ENCODE peak calls at places on chromosomes 1 and 21, in ten cellular contexts. One of them, this sample, is unnamed. For H3K36me3, the result is how much of the 10 kb centered on the place peaks cover.

GRCh38 chr1:33085332-33085731 is 4.4 kb downstream of the AZIN2 start:
- DNase-seq in ovary: no peak
- DNase-seq in tibial artery: no peak
- DNase-seq in HCT116: no peak
- DNase-seq in transverse colon: no peak
- DNase-seq in psoas muscle: no peak
- DNase-seq in breast epithelium: peak
- DNase-seq in kidney: no peak
- DNase-seq in GM06990: no peak
- DNase-seq in pancreas: no peak
- DNase-seq in this sample: no peak

GRCh38 chr1:109935451-109935900 is 24.8 kb downstream of the CSF1 start:
- DNase-seq in ovary: no peak
- DNase-seq in tibial artery: no peak
- DNase-seq in HCT116: no peak
- DNase-seq in transverse colon: peak
- DNase-seq in psoas muscle: no peak
- DNase-seq in breast epithelium: no peak
- DNase-seq in kidney: no peak
- DNase-seq in GM06990: no peak
- DNase-seq in pancreas: no peak
- DNase-seq in this sample: no peak

GRCh38 chr1:67726224-67726623 is 41.2 kb downstream of the GADD45A start:
- DNase-seq in ovary: no peak
- DNase-seq in tibial artery: no peak
- DNase-seq in HCT116: no peak
- DNase-seq in transverse colon: no peak
- DNase-seq in psoas muscle: no peak
- DNase-seq in breast epithelium: no peak
- DNase-seq in kidney: no peak
- DNase-seq in GM06990: no peak
- DNase-seq in pancreas: no peak
- DNase-seq in this sample: no peak

GRCh38 chr1:178682886-178683285 is 42.2 kb upstream of the RALGPS2 start:
- DNase-seq in ovary: no peak
- DNase-seq in tibial artery: no peak
- DNase-seq in HCT116: no peak
- DNase-seq in transverse colon: no peak
- DNase-seq in psoas muscle: no peak
- DNase-seq in breast epithelium: no peak
- DNase-seq in kidney: no peak
- DNase-seq in GM06990: no peak
- DNase-seq in pancreas: no peak
- DNase-seq in this sample: no peak

GRCh38 chr1:188089461-188089860 is 1260.7 kb downstream of the PLA2G4A start:
- DNase-seq in ovary: no peak
- DNase-seq in tibial artery: no peak
- DNase-seq in HCT116: no peak
- DNase-seq in transverse colon: no peak
- DNase-seq in psoas muscle: no peak
- DNase-seq in breast epithelium: no peak
- DNase-seq in kidney: no peak
- DNase-seq in GM06990: no peak
- DNase-seq in pancreas: no peak
- DNase-seq in this sample: no peak

GRCh38 chr1:219432966-219433365 is 179.9 kb downstream of the ZC3H11B start:
- DNase-seq in ovary: peak
- DNase-seq in tibial artery: no peak
- DNase-seq in HCT116: no peak
- DNase-seq in transverse colon: no peak
- DNase-seq in psoas muscle: no peak
- DNase-seq in breast epithelium: no peak
- DNase-seq in kidney: no peak
- DNase-seq in GM06990: no peak
- DNase-seq in pancreas: peak
- DNase-seq in this sample: no peak

GRCh38 chr1:236120725-236121153 is 21.6 kb upstream of the GPR137B start:
- DNase-seq in ovary: no peak
- DNase-seq in tibial artery: no peak
- DNase-seq in HCT116: no peak
- DNase-seq in transverse colon: no peak
- DNase-seq in psoas muscle: no peak
- DNase-seq in breast epithelium: no peak
- DNase-seq in kidney: no peak
- DNase-seq in GM06990: peak
- DNase-seq in pancreas: no peak
- DNase-seq in this sample: no peak

GRCh38 chr1:154276797-154277196 is 4.4 kb downstream of the HAX1 start:
- DNase-seq in ovary: no peak
- DNase-seq in tibial artery: no peak
- DNase-seq in HCT116: no peak
- DNase-seq in transverse colon: no peak
- DNase-seq in psoas muscle: no peak
- DNase-seq in breast epithelium: no peak
- DNase-seq in kidney: no peak
- DNase-seq in GM06990: no peak
- DNase-seq in pancreas: no peak
- DNase-seq in this sample: peak

GRCh38 chr1:24955779-24956365 is 25.8 kb upstream of the RUNX3 start:
- DNase-seq in ovary: no peak
- DNase-seq in tibial artery: no peak
- DNase-seq in HCT116: no peak
- DNase-seq in transverse colon: no peak
- DNase-seq in psoas muscle: no peak
- DNase-seq in breast epithelium: no peak
- DNase-seq in kidney: peak
- DNase-seq in GM06990: no peak
- DNase-seq in pancreas: no peak
- DNase-seq in this sample: no peak

GRCh38 chr1:157115429-157115838 is 15.8 kb upstream of the ETV3L start:
- DNase-seq in ovary: no peak
- DNase-seq in tibial artery: peak
- DNase-seq in HCT116: no peak
- DNase-seq in transverse colon: no peak
- DNase-seq in psoas muscle: no peak
- DNase-seq in breast epithelium: no peak
- DNase-seq in kidney: no peak
- DNase-seq in GM06990: no peak
- DNase-seq in pancreas: no peak
- DNase-seq in this sample: no peak

GRCh38 chr1:106699436-106699835 is 357.0 kb upstream of the PRMT6 start:
- DNase-seq in ovary: no peak
- DNase-seq in tibial artery: no peak
- DNase-seq in HCT116: no peak
- DNase-seq in transverse colon: no peak
- DNase-seq in psoas muscle: no peak
- DNase-seq in breast epithelium: no peak
- DNase-seq in kidney: no peak
- DNase-seq in GM06990: no peak
- DNase-seq in pancreas: no peak
- DNase-seq in this sample: no peak

GRCh38 chr1:16612332-16613172 is 812 bp downstream of the NBPF1 start:
- DNase-seq in ovary: peak
- DNase-seq in tibial artery: peak
- DNase-seq in HCT116: no peak
- DNase-seq in transverse colon: peak
- DNase-seq in psoas muscle: peak
- DNase-seq in breast epithelium: peak
- DNase-seq in kidney: peak
- DNase-seq in GM06990: no peak
- DNase-seq in pancreas: peak
- DNase-seq in this sample: no peak

GRCh38 chr1:82317671-82318070 is 516.9 kb downstream of the ADGRL2 start:
- DNase-seq in ovary: no peak
- DNase-seq in tibial artery: no peak
- DNase-seq in HCT116: no peak
- DNase-seq in transverse colon: no peak
- DNase-seq in psoas muscle: no peak
- DNase-seq in breast epithelium: no peak
- DNase-seq in kidney: no peak
- DNase-seq in GM06990: no peak
- DNase-seq in pancreas: no peak
- DNase-seq in this sample: no peak

GRCh38 chr1:175273656-175274055 is 81.1 kb upstream of the KIAA0040 start:
- DNase-seq in ovary: no peak
- DNase-seq in tibial artery: no peak
- DNase-seq in HCT116: no peak
- DNase-seq in transverse colon: no peak
- DNase-seq in psoas muscle: no peak
- DNase-seq in breast epithelium: no peak
- DNase-seq in kidney: no peak
- DNase-seq in GM06990: no peak
- DNase-seq in pancreas: no peak
- DNase-seq in this sample: no peak

GRCh38 chr1:110318046-110318445 is 21.1 kb upstream of the RBM15 start:
- DNase-seq in ovary: no peak
- DNase-seq in tibial artery: no peak
- DNase-seq in HCT116: no peak
- DNase-seq in transverse colon: no peak
- DNase-seq in psoas muscle: no peak
- DNase-seq in breast epithelium: no peak
- DNase-seq in kidney: no peak
- DNase-seq in GM06990: no peak
- DNase-seq in pancreas: no peak
- DNase-seq in this sample: no peak

GRCh38 chr1:23931481-23931880 is 18.3 kb upstream of the CNR2 start:
- DNase-seq in ovary: no peak
- DNase-seq in tibial artery: no peak
- DNase-seq in HCT116: no peak
- DNase-seq in transverse colon: no peak
- DNase-seq in psoas muscle: no peak
- DNase-seq in breast epithelium: no peak
- DNase-seq in kidney: no peak
- DNase-seq in GM06990: no peak
- DNase-seq in pancreas: no peak
- DNase-seq in this sample: no peak

GRCh38 chr21:41663805-41664788 is 102.8 kb downstream of the RIPK4 start:
- DNase-seq in ovary: no peak
- DNase-seq in tibial artery: peak
- DNase-seq in HCT116: no peak
- DNase-seq in transverse colon: peak
- DNase-seq in psoas muscle: no peak
- DNase-seq in breast epithelium: no peak
- DNase-seq in kidney: no peak
- DNase-seq in GM06990: no peak
- DNase-seq in pancreas: no peak
- DNase-seq in this sample: no peak

DNA sequence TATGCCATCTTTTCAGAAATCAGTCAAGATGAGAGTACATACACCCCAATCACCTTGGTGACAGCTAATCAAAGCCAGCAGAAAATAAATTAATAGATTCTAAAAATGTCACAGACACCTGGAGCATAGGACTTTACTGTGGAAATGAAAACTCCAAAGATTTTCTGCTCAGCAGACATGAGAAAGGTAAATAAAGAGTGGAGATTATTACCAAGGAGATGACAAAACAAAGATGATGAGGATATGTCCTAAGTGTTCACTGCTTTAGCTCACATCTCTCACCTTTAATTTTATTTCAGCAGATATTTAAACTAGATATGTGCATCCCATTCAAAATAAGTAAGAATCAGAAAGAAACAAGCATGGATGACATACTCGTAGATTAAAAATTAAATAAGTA is 14.8 kb upstream of the KCNT2 start:
- DNase-seq in ovary: no peak
- DNase-seq in tibial artery: no peak
- DNase-seq in HCT116: no peak
- DNase-seq in transverse colon: no peak
- DNase-seq in psoas muscle: no peak
- DNase-seq in breast epithelium: no peak
- DNase-seq in kidney: no peak
- DNase-seq in GM06990: no peak
- DNase-seq in pancreas: no peak
- DNase-seq in this sample: no peak
- TF ChIP-seq CTCF in ovary: no peak
- TF ChIP-seq CTCF in tibial artery: no peak
- TF ChIP-seq CTCF in HCT116: no peak
- TF ChIP-seq CTCF in transverse colon: no peak
- TF ChIP-seq CTCF in psoas muscle: no peak
- TF ChIP-seq CTCF in breast epithelium: no peak
- TF ChIP-seq CTCF in kidney: no peak
- TF ChIP-seq CTCF in GM06990: no peak
- TF ChIP-seq CTCF in pancreas: no peak
- TF ChIP-seq CTCF in this sample: no peak

GRCh38 chr1:117633936-117634335 is 28.1 kb downstream of the TENT5C start:
- DNase-seq in ovary: no peak
- DNase-seq in tibial artery: no peak
- DNase-seq in HCT116: no peak
- DNase-seq in transverse colon: no peak
- DNase-seq in psoas muscle: no peak
- DNase-seq in breast epithelium: no peak
- DNase-seq in kidney: no peak
- DNase-seq in GM06990: no peak
- DNase-seq in pancreas: no peak
- DNase-seq in this sample: no peak
- H3K4me3 ChIP-seq in ovary: no peak
- H3K4me3 ChIP-seq in tibial artery: no peak
- H3K4me3 ChIP-seq in HCT116: no peak
- H3K4me3 ChIP-seq in transverse colon: no peak
- H3K4me3 ChIP-seq in psoas muscle: no peak
- H3K4me3 ChIP-seq in breast epithelium: no peak
- H3K4me3 ChIP-seq in kidney: no peak
- H3K4me3 ChIP-seq in GM06990: no peak
- H3K4me3 ChIP-seq in pancreas: no peak
- H3K4me3 ChIP-seq in this sample: no peak

DNA sequence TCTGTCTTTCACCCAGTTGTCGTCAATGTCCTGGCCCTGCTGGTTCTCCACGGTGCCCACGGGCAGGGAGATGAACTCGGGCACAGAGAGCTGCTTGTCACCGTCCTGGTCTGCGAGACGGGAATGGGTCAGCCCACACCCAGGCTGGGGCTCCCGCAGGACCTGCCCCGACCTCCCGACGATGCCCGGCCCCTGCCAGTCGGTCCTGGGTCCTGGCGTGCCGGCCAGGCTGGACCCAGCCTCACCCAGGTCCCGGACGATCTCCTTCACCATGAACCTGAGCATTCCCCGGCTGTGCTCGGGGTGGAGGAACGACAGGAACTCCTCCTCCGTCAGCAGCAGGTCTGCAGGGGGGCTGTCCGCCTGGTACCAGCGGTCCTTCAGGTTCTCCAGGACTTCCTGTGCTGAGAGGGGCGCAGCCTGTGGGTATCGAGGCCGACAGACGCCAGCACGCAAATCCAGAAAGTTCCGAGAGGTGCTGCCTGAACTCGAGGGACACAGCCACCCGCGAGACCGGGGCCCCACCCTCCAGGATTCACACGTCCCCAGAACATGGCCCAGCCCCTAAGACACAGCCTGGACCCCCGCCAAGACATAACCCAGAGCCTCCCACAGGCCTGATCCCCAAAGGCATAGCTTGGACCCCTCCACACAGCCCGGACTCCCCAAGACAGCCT is 4.7 kb upstream of the TNFRSF4 start:
- DNase-seq in ovary: no peak
- DNase-seq in tibial artery: no peak
- DNase-seq in HCT116: no peak
- DNase-seq in transverse colon: no peak
- DNase-seq in psoas muscle: no peak
- DNase-seq in breast epithelium: no peak
- DNase-seq in kidney: no peak
- DNase-seq in GM06990: no peak
- DNase-seq in pancreas: no peak
- DNase-seq in this sample: no peak
- H3K36me3 ChIP-seq in ovary: under half
- H3K36me3 ChIP-seq in tibial artery: half or more
- H3K36me3 ChIP-seq in HCT116: under half
- H3K36me3 ChIP-seq in transverse colon: under half
- H3K36me3 ChIP-seq in psoas muscle: under half
- H3K36me3 ChIP-seq in breast epithelium: under half
- H3K36me3 ChIP-seq in kidney: under half
- H3K36me3 ChIP-seq in GM06990: under half
- H3K36me3 ChIP-seq in pancreas: under half
- H3K36me3 ChIP-seq in this sample: half or more

GRCh38 chr1:143611159-143611558 is 360.6 kb downstream of the FAM72C start:
- DNase-seq in ovary: no peak
- DNase-seq in tibial artery: no peak
- DNase-seq in HCT116: no peak
- DNase-seq in transverse colon: no peak
- DNase-seq in psoas muscle: no peak
- DNase-seq in breast epithelium: no peak
- DNase-seq in kidney: no peak
- DNase-seq in GM06990: no peak
- DNase-seq in pancreas: no peak
- DNase-seq in this sample: no peak
- TF ChIP-seq CTCF in ovary: no peak
- TF ChIP-seq CTCF in tibial artery: no peak
- TF ChIP-seq CTCF in HCT116: no peak
- TF ChIP-seq CTCF in transverse colon: no peak
- TF ChIP-seq CTCF in psoas muscle: no peak
- TF ChIP-seq CTCF in breast epithelium: no peak
- TF ChIP-seq CTCF in kidney: no peak
- TF ChIP-seq CTCF in GM06990: peak
- TF ChIP-seq CTCF in pancreas: no peak
- TF ChIP-seq CTCF in this sample: peak